ENCODE peak calls at places on chromosomes 11 and 22, in eight cellular contexts. T is sigmoid colon, U is hepatocyte, O is colonic mucosa, K is ovary, J is uterus, H is fibroblast of lung, M is heart left ventricle. X is an unnamed sample.

GRCh38 chr22:27133951-27134664 is 476.7 kb downstream of the MIAT start:
- DNase-seq in M (peak; percentile 45), H (peak; percentile 81), O (no peak), K (peak; percentile 46), U (peak; percentile 48), J (peak; percentile 46), T (peak; percentile 85), X (peak; percentile 59)

GRCh38 chr22:45007946-45008852 is 1.6 kb downstream of the PHF21B start:
- DNase-seq in M (no peak), U (peak; percentile 25), H (peak; percentile 12), O (no peak), T (no peak), K (peak; percentile 40), J (peak; percentile 16), X (no peak)

GRCh38 chr11:35619754-35620640 is 1.7 kb downstream of the FJX1 start:
- DNase-seq in M (peak; percentile 43), K (peak; percentile 24), O (no peak), T (peak; percentile 63), J (no peak), U (peak; percentile 40), H (peak; percentile 25), X (no peak)

GRCh38 chr11:108436594-108436993 is 30.7 kb downstream of the C11orf65 start:
- DNase-seq in U (no peak), M (no peak), K (no peak), T (no peak), H (no peak), J (no peak), O (no peak), X (no peak)

GRCh38 chr22:47001288-47001687 is 238.8 kb downstream of the TBC1D22A start:
- DNase-seq in H (no peak), U (no peak), O (no peak), J (no peak), T (no peak), K (no peak), M (no peak), X (no peak)

GRCh38 chr11:14420223-14420622 is 61.2 kb upstream of the RRAS2 start:
- DNase-seq in M (no peak), T (no peak), O (no peak), H (no peak), U (no peak), J (no peak), K (no peak), X (no peak)

GRCh38 chr11:114562166-114562916 is 2.7 kb upstream of the NXPE1 start:
- DNase-seq in M (no peak), K (no peak), U (peak; percentile 28), O (no peak), J (no peak), H (peak; percentile 6), T (no peak), X (no peak)

GRCh38 chr22:28283025-28283654 is 364.1 kb upstream of the PITPNB start:
- DNase-seq in O (no peak), M (no peak), T (peak; percentile 40), U (no peak), K (no peak), J (no peak), H (peak; percentile 52), X (no peak)

GRCh38 chr11:104129138-104129537 is 34.8 kb downstream of the PDGFD start:
- DNase-seq in T (no peak), U (no peak), M (no peak), H (no peak), K (no peak), O (no peak), J (no peak), X (no peak)

GRCh38 chr22:49324527-49325491 is 502.9 kb downstream of the BRD1 start:
- DNase-seq in K (no peak), U (no peak), H (no peak), J (no peak), T (no peak), M (no peak), O (no peak), X (peak; percentile 47)

GRCh38 chr22:50673231-50674126 is 856 bp downstream of the SHANK3 start:
- DNase-seq in J (no peak), K (no peak), O (no peak), U (peak; percentile 16), T (no peak), M (no peak), H (no peak), X (peak; percentile 43)

GRCh38 chr11:74676596-74676995 is 54.6 kb downstream of the CHRDL2 start:
- DNase-seq in T (no peak), U (no peak), H (no peak), M (no peak), K (no peak), O (peak; percentile 7), J (no peak), X (no peak)

GRCh38 chr22:44049369-44050231 is 25.5 kb downstream of the PARVB start:
- DNase-seq in T (no peak), M (no peak), O (no peak), K (peak; percentile 53), U (no peak), H (no peak), J (peak; percentile 48), X (no peak)

GRCh38 chr11:110613526-110613925 is 98.7 kb downstream of the ARHGAP20 start:
- DNase-seq in M (no peak), U (no peak), K (no peak), T (no peak), H (no peak), O (no peak), J (no peak), X (no peak)

GRCh38 chr22:17260950-17261349 is 41.7 kb upstream of the ADA2 start:
- DNase-seq in K (no peak), H (no peak), U (peak; percentile 39), O (no peak), M (no peak), T (no peak), J (no peak), X (no peak)

GRCh38 chr11:65432686-65433582 is 10.3 kb downstream of the NEAT1 start:
- DNase-seq in H (peak; percentile 68), T (no peak), J (no peak), O (no peak), K (no peak), U (no peak), M (no peak), X (no peak)

GRCh38 chr11:76839326-76839725 is 21.4 kb upstream of the ACER3 start:
- DNase-seq in H (no peak), M (no peak), U (peak; percentile 65), O (peak; percentile 63), T (no peak), J (no peak), K (no peak), X (peak; percentile 82)

GRCh38 chr11:69708731-69709401 is 5.0 kb upstream of the FGF19 start:
- DNase-seq in J (no peak), K (no peak), H (no peak), M (no peak), T (no peak), U (peak; percentile 59), O (no peak), X (no peak)
- TF ChIP-seq CTCF in J (no peak), K (no peak), H (no peak), M (no peak), T (no peak), U (no peak), O (no peak), X (no peak)

GRCh38 chr11:95335989-95336388 is 105.0 kb upstream of the SESN3 start:
- DNase-seq in U (no peak), K (no peak), T (no peak), O (no peak), H (no peak), M (no peak), J (no peak), X (no peak)
- H3K27ac ChIP-seq in U (peak overlapping the region; percentile 97), K (no peak overlapping the region), T (no peak overlapping the region), O (no peak overlapping the region), H (no peak overlapping the region), M (no peak overlapping the region), J (peak overlapping the region; percentile 93), X (no peak overlapping the region)

GRCh38 chr11:69310934-69311766 is 17.2 kb downstream of the MYEOV start:
- DNase-seq in K (no peak), M (no peak), U (no peak), O (no peak), H (no peak), J (no peak), T (peak; percentile 53), X (no peak)
- H3K4me1 ChIP-seq in K (no peaks in the 10 kb centered on the region), M (peaks cover 36% of the 10 kb centered on the region), U (peaks cover 13% of the 10 kb centered on the region), O (no peaks in the 10 kb centered on the region), H (peaks cover 7% of the 10 kb centered on the region), J (no peaks in the 10 kb centered on the region), T (no peaks in the 10 kb centered on the region), X (peaks cover 20% of the 10 kb centered on the region)

DNA sequence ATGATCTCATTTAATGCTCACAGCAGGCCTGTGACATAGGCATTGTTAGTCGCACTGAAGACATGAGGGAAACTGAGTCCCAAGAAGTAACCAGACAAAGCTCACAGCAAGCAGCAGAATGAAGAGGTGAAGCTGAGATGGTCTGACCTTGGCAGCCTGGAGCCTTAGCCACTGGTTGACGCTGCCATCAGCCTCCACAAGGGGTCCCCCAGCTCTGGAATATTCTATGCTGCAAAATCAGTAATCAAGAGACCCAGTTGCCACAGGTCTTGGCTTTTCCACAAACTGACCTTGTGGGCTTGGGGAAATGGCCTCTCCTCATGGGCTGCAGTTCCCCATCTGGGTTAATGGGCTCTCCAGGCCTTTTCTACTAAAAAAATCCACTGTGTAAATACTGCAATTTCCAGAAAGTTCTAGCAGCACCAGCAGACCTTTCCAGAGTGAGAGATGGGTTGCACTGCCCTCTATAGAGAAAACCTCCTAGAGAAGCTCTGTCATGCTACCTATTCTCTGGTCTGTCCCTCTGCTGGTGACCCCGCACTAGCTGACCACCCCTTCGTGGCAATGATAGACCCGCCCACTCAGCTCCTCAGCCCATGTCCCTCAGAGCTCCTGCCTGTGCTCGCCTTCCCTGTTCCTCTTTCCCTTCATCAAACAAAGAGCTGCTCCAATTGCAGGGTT is 22.6 kb upstream of the ISX start:
- DNase-seq in M (no peak), O (no peak), K (no peak), T (no peak), J (no peak), U (no peak), H (no peak), X (no peak)
- TF ChIP-seq CTCF in M (no peak), O (peak; percentile 42), K (no peak), T (no peak), J (no peak), U (no peak), H (no peak), X (no peak)

GRCh38 chr11:61700720-61701119 is 20.5 kb downstream of the DAGLA start:
- DNase-seq in K (no peak), J (no peak), T (no peak), H (no peak), O (no peak), M (no peak), U (no peak), X (no peak)
- H3K27ac ChIP-seq in K (no peak overlapping the region), J (no peak overlapping the region), T (peak overlapping the region; percentile 89), H (no peak overlapping the region), O (peak overlapping the region; percentile 89), M (peak overlapping the region; percentile 64), U (peak overlapping the region; percentile 24), X (peak overlapping the region; percentile 82)

GRCh38 chr22:20268289-20268349 is at the start of gene RTN4R:
- DNase-seq in T (no peak), O (no peak), M (no peak), J (no peak), U (no peak), H (no peak), K (no peak), X (no peak)
- H3K4me1 ChIP-seq in T (peaks cover 8% of the 10 kb centered on the region), O (peaks cover 6% of the 10 kb centered on the region), M (peaks cover 13% of the 10 kb centered on the region), J (no peaks in the 10 kb centered on the region), U (peaks cover 2% of the 10 kb centered on the region), H (no peaks in the 10 kb centered on the region), K (peaks cover 5% of the 10 kb centered on the region), X (peaks cover 10% of the 10 kb centered on the region)

X was measured in Peyer's patch.